ENCODE peak calls at places on chromosome 16, in five cellular contexts. R, L, Y, J and A are unnamed samples.

GRCh38 chr16:31189412-31189778 is 9.5 kb downstream of the FUS start:
- DNase-seq in R (no peak), L (no peak), Y (no peak), J (no peak), A (no peak)

GRCh38 chr16:26149661-26150060 is 457.9 kb downstream of the HS3ST4 start:
- DNase-seq in R (no peak), L (no peak), Y (no peak), J (no peak), A (no peak)

GRCh38 chr16:14600164-14600563 is 29.9 kb downstream of the PARN start:
- DNase-seq in R (peak; percentile 45), L (peak; percentile 67), Y (no peak), J (no peak), A (no peak)

GRCh38 chr16:23847251-23847650 is 11.5 kb downstream of the PRKCB start:
- DNase-seq in R (no peak), L (no peak), Y (no peak), J (no peak), A (no peak)

GRCh38 chr16:68235105-68235881 is 634 bp downstream of the ESRP2 start:
- DNase-seq in R (no peak), L (no peak), Y (peak; percentile 73), J (peak; percentile 69), A (peak; percentile 80)

GRCh38 chr16:11085025-11085485 is 140.7 kb downstream of the CLEC16A start:
- DNase-seq in R (peak; percentile 46), L (no peak), Y (no peak), J (no peak), A (no peak)

GRCh38 chr16:81376880-81377279 is 62.1 kb downstream of the GAN start:
- DNase-seq in R (peak; percentile 15), L (peak; percentile 29), Y (no peak), J (no peak), A (no peak)

GRCh38 chr16:65534121-65534528 is 412.3 kb upstream of the CDH11 start:
- DNase-seq in R (peak; percentile 72), L (peak; percentile 22), Y (no peak), J (no peak), A (no peak)

GRCh38 chr16:15970202-15970601 is 20.8 kb downstream of the ABCC1 start:
- DNase-seq in R (no peak), L (no peak), Y (no peak), J (no peak), A (no peak)

GRCh38 chr16:10494343-10495030 is 85.9 kb downstream of the EMP2 start:
- DNase-seq in R (no peak), L (no peak), Y (no peak), J (no peak), A (no peak)

GRCh38 chr16:27779719-27780161 is 229.8 kb downstream of the KATNIP start:
- DNase-seq in R (peak; percentile 61), L (peak; percentile 75), Y (no peak), J (peak; percentile 28), A (peak; percentile 77)

GRCh38 chr16:14401839-14402115 is 228.3 kb downstream of the PARN start:
- DNase-seq in R (peak; percentile 56), L (peak; percentile 42), Y (no peak), J (no peak), A (no peak)

GRCh38 chr16:74700206-74701040 is at the start of gene MLKL:
- DNase-seq in R (peak; percentile 55), L (peak; percentile 41), Y (no peak), J (peak; percentile 65), A (peak; percentile 83)

GRCh38 chr16:11201498-11202259 is 54.3 kb downstream of the SOCS1 start:
- DNase-seq in R (peak; percentile 85), L (peak; percentile 31), Y (peak; percentile 95), J (peak; percentile 41), A (no peak)

GRCh38 chr16:14658063-14658462 is 25.3 kb downstream of the BFAR start:
- DNase-seq in R (no peak), L (peak; percentile 47), Y (no peak), J (no peak), A (no peak)

GRCh38 chr16:59046335-59046734 is 312.2 kb upstream of the GOT2 start:
- DNase-seq in R (no peak), L (peak; percentile 57), Y (no peak), J (no peak), A (no peak)

GRCh38 chr16:66510711-66511614 is 39.0 kb downstream of the TK2 start:
- DNase-seq in R (no peak), L (no peak), Y (no peak), J (peak; percentile 66), A (no peak)

GRCh38 chr16:73092236-73092781 is 44.4 kb upstream of the ZFHX3 start:
- DNase-seq in R (no peak), L (peak; percentile 22), Y (no peak), J (no peak), A (no peak)

DNA sequence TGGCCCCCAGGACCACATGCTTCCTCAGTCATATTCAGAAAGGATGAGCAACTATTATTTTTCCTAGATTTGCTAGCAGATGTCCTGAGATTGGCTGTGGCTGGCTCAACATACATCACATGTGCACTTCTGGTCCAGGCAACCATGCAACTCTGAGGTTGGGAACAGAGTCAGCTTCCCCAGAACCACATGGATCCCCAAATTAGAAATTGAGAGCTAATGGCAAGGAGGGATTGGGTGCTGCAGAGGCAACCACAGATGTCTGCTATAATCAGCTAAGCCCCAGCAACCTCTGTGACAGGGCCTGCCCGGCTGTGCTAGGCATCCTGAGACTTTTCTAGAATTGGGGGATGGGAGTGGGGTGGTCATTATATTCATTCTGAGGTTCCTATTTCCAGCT is 33.8 kb upstream of the CLEC18A start:
- DNase-seq in R (no peak), L (peak; percentile 28), Y (no peak), J (no peak), A (no peak)
- H3K4me3 ChIP-seq in R (peak overlapping the region; percentile 6), L (peak overlapping the region; percentile 35), Y (no peak overlapping the region), J (no peak overlapping the region), A (no peak overlapping the region)

GRCh38 chr16:21652451-21652850 is at the start of gene IGSF6:
- DNase-seq in R (no peak), L (no peak), Y (no peak), J (no peak), A (no peak)

GRCh38 chr16:21654881-21655280 is 2.5 kb upstream of the IGSF6 start:
- DNase-seq in R (no peak), L (no peak), Y (no peak), J (no peak), A (no peak)

GRCh38 chr16:21653571-21653970 is 1.2 kb upstream of the IGSF6 start:
- DNase-seq in R (no peak), L (no peak), Y (no peak), J (no peak), A (no peak)

GRCh38 chr16:21659124-21659523 is 4.6 kb upstream of the OTOA start:
- DNase-seq in R (no peak), L (no peak), Y (no peak), J (no peak), A (no peak)

GRCh38 chr16:21656795-21657768 is 4.7 kb upstream of the IGSF6 start:
- DNase-seq in R (peak; percentile 69), L (peak; percentile 79), Y (no peak), J (no peak), A (no peak)
- H3K4me3 ChIP-seq in R (no peak overlapping the region), L (no peak overlapping the region), Y (no peak overlapping the region), J (no peak overlapping the region), A (no peak overlapping the region)

DNA sequence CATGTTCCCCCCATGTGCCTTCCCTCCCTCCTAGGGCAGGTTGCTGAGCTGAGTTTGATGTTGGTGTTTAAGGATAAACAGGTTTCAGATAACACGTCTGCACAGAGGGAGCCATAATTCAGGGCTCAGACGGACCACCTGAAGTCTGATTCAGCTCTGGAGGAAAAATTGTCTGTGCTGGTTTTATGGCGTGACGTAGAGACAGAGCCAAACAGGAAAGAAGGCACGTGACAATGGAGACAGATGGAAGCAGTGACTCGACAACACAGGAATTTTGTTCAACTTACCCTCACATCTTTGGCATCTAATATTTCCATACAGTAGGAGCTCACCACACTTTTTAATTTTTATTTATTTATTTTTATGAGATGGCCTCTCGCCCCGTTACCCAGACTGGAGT is 10.7 kb upstream of the USP10 start:
- DNase-seq in R (peak; percentile 94), L (peak; percentile 92), Y (no peak), J (no peak), A (no peak)
- H3K4me3 ChIP-seq in R (no peak overlapping the region), L (no peak overlapping the region), Y (no peak overlapping the region), J (no peak overlapping the region), A (no peak overlapping the region)

GRCh38 chr16:4113358-4114256 is 2.6 kb downstream of the ADCY9 start:
- DNase-seq in R (no peak), L (no peak), Y (no peak), J (no peak), A (no peak)

GRCh38 chr16:4110680-4111079 is 5.6 kb downstream of the ADCY9 start:
- DNase-seq in R (no peak), L (no peak), Y (no peak), J (peak; percentile 31), A (peak; percentile 71)

GRCh38 chr16:4110065-4110464 is 6.2 kb downstream of the ADCY9 start:
- DNase-seq in R (no peak), L (no peak), Y (no peak), J (no peak), A (no peak)

GRCh38 chr16:4114257-4115208 is 1.7 kb downstream of the ADCY9 start:
- DNase-seq in R (peak; percentile 21), L (no peak), Y (no peak), J (no peak), A (peak; percentile 66)

GRCh38 chr16:4111748-4112696 is 4.2 kb downstream of the ADCY9 start:
- DNase-seq in R (peak; percentile 63), L (peak; percentile 46), Y (no peak), J (no peak), A (no peak)
- H3K4me3 ChIP-seq in R (peak overlapping the region; percentile 55), L (peak overlapping the region; percentile 38), Y (peak overlapping the region; percentile 15), J (peak overlapping the region; percentile 26), A (peak overlapping the region; percentile 76)

GRCh38 chr16:87244646-87245197 is 72.5 kb downstream of the C16orf95 start:
- DNase-seq in R (no peak), L (no peak), Y (no peak), J (peak; percentile 11), A (no peak)
- H3K4me3 ChIP-seq in R (no peak overlapping the region), L (no peak overlapping the region), Y (no peak overlapping the region), J (no peak overlapping the region), A (no peak overlapping the region)

DNA sequence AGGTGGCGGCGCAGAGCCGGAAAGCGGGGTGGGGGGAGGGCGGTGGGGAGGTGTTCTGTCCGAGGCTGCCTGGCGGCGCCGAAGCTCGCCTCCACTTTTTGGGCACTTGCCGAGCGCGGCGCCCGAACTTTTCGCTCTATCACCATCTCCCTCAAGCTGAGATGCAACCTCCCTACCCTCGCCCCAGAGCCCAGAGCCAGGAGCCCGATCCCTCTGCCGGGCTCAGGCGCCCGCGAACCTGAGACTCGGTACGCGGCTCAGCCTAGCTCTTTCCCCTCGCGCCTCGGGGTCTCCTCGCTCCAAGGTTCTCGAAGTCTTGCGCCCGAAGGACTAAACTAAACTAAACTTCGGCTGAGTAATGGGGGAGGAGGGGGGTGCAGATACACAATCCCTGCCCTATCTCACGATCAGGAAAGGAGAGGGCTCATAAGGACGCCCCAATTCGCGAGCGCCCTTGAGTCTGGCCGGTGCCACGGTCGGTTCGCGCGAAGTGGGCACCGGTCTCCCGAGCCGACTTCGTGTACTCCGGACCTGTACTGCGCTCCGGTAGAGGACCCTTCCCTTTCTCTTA is 1.7 kb upstream of the SALL1 start:
- DNase-seq in R (peak; percentile 47), L (no peak), Y (no peak), J (no peak), A (no peak)
- H3K4me3 ChIP-seq in R (peak overlapping the region; percentile 56), L (peak overlapping the region; percentile 47), Y (no peak overlapping the region), J (peak overlapping the region; percentile 32), A (no peak overlapping the region)

GRCh38 chr16:71540-72341 is 690 bp downstream of the RHBDF1 start:
- DNase-seq in R (peak; percentile 79), L (peak; percentile 57), Y (peak; percentile 96), J (peak; percentile 57), A (peak; percentile 81)
- H3K4me3 ChIP-seq in R (peak overlapping the region; percentile 73), L (peak overlapping the region; percentile 70), Y (peak overlapping the region; percentile 57), J (peak overlapping the region; percentile 65), A (peak overlapping the region; percentile 75)

GRCh38 chr16:88015806-88016140 is 64.5 kb downstream of the BANP start:
- DNase-seq in R (no peak), L (no peak), Y (no peak), J (no peak), A (no peak)
- H3K4me3 ChIP-seq in R (no peak overlapping the region), L (no peak overlapping the region), Y (no peak overlapping the region), J (no peak overlapping the region), A (no peak overlapping the region)